ENCODE peak calls at places on chromosomes 4 and X, in nine cellular contexts. One of them, this sample, is unnamed.

GRCh38 chrX:31036895-31037294 is 34.9 kb downstream of the FTHL17 start:
- ATAC-seq in naive thymus-derived CD8-positive, alpha-beta T cell: no peak
- ATAC-seq in activated naive CD8-positive, alpha-beta T cell treated with anti-CD3 and anti-CD28 coated beads, Interleukin-2, amount 50 U/mL, for 24 hours: no peak
- ATAC-seq in HepG2: peak
- ATAC-seq in WTC11: peak
- ATAC-seq in A549: peak
- ATAC-seq in Right ventricle myocardium inferior: no peak
- ATAC-seq in PC-3: peak
- ATAC-seq in activated T-cell treated with anti-CD3 and anti-CD28 coated beads, Interleukin-2, amount 50 U/mL, for 72 hours: peak
- ATAC-seq in this sample: peak

GRCh38 chr4:71550220-71551190 is 211.7 kb downstream of the SLC4A4 start:
- ATAC-seq in Right ventricle myocardium inferior: no peak
- ATAC-seq in HepG2: peak
- ATAC-seq in PC-3: peak
- ATAC-seq in activated naive CD8-positive, alpha-beta T cell treated with anti-CD3 and anti-CD28 coated beads, Interleukin-2, amount 50 U/mL, for 24 hours: no peak
- ATAC-seq in activated T-cell treated with anti-CD3 and anti-CD28 coated beads, Interleukin-2, amount 50 U/mL, for 72 hours: no peak
- ATAC-seq in A549: peak
- ATAC-seq in WTC11: peak
- ATAC-seq in naive thymus-derived CD8-positive, alpha-beta T cell: no peak
- ATAC-seq in this sample: no peak

GRCh38 chr4:105895324-105895608 is at the start of gene NPNT:
- ATAC-seq in activated T-cell treated with anti-CD3 and anti-CD28 coated beads, Interleukin-2, amount 50 U/mL, for 72 hours: peak
- ATAC-seq in activated naive CD8-positive, alpha-beta T cell treated with anti-CD3 and anti-CD28 coated beads, Interleukin-2, amount 50 U/mL, for 24 hours: no peak
- ATAC-seq in WTC11: peak
- ATAC-seq in naive thymus-derived CD8-positive, alpha-beta T cell: no peak
- ATAC-seq in Right ventricle myocardium inferior: peak
- ATAC-seq in HepG2: peak
- ATAC-seq in PC-3: peak
- ATAC-seq in A549: peak
- ATAC-seq in this sample: peak

GRCh38 chr4:141331534-141332358 is 111.1 kb downstream of the ZNF330 start:
- ATAC-seq in activated naive CD8-positive, alpha-beta T cell treated with anti-CD3 and anti-CD28 coated beads, Interleukin-2, amount 50 U/mL, for 24 hours: no peak
- ATAC-seq in activated T-cell treated with anti-CD3 and anti-CD28 coated beads, Interleukin-2, amount 50 U/mL, for 72 hours: no peak
- ATAC-seq in PC-3: no peak
- ATAC-seq in Right ventricle myocardium inferior: no peak
- ATAC-seq in HepG2: no peak
- ATAC-seq in A549: no peak
- ATAC-seq in WTC11: no peak
- ATAC-seq in naive thymus-derived CD8-positive, alpha-beta T cell: no peak
- ATAC-seq in this sample: no peak

GRCh38 chr4:134243742-134244713 is 42.4 kb upstream of the PABPC4L start:
- ATAC-seq in PC-3: no peak
- ATAC-seq in WTC11: peak
- ATAC-seq in naive thymus-derived CD8-positive, alpha-beta T cell: no peak
- ATAC-seq in A549: no peak
- ATAC-seq in Right ventricle myocardium inferior: no peak
- ATAC-seq in HepG2: peak
- ATAC-seq in activated naive CD8-positive, alpha-beta T cell treated with anti-CD3 and anti-CD28 coated beads, Interleukin-2, amount 50 U/mL, for 24 hours: no peak
- ATAC-seq in activated T-cell treated with anti-CD3 and anti-CD28 coated beads, Interleukin-2, amount 50 U/mL, for 72 hours: no peak
- ATAC-seq in this sample: no peak

GRCh38 chr4:80361329-80361900 is 25.9 kb downstream of the CFAP299 start:
- ATAC-seq in A549: no peak
- ATAC-seq in activated T-cell treated with anti-CD3 and anti-CD28 coated beads, Interleukin-2, amount 50 U/mL, for 72 hours: no peak
- ATAC-seq in Right ventricle myocardium inferior: no peak
- ATAC-seq in PC-3: peak
- ATAC-seq in activated naive CD8-positive, alpha-beta T cell treated with anti-CD3 and anti-CD28 coated beads, Interleukin-2, amount 50 U/mL, for 24 hours: no peak
- ATAC-seq in naive thymus-derived CD8-positive, alpha-beta T cell: no peak
- ATAC-seq in WTC11: no peak
- ATAC-seq in HepG2: no peak
- ATAC-seq in this sample: peak

GRCh38 chrX:42129541-42129940 is 206.2 kb upstream of the CASK start:
- ATAC-seq in PC-3: no peak
- ATAC-seq in WTC11: no peak
- ATAC-seq in naive thymus-derived CD8-positive, alpha-beta T cell: no peak
- ATAC-seq in A549: no peak
- ATAC-seq in Right ventricle myocardium inferior: no peak
- ATAC-seq in HepG2: no peak
- ATAC-seq in activated naive CD8-positive, alpha-beta T cell treated with anti-CD3 and anti-CD28 coated beads, Interleukin-2, amount 50 U/mL, for 24 hours: no peak
- ATAC-seq in activated T-cell treated with anti-CD3 and anti-CD28 coated beads, Interleukin-2, amount 50 U/mL, for 72 hours: no peak
- ATAC-seq in this sample: no peak

GRCh38 chr4:152972821-152973613 is 36.9 kb downstream of the FHDC1 start:
- ATAC-seq in Right ventricle myocardium inferior: peak
- ATAC-seq in PC-3: no peak
- ATAC-seq in activated T-cell treated with anti-CD3 and anti-CD28 coated beads, Interleukin-2, amount 50 U/mL, for 72 hours: no peak
- ATAC-seq in A549: no peak
- ATAC-seq in WTC11: no peak
- ATAC-seq in naive thymus-derived CD8-positive, alpha-beta T cell: no peak
- ATAC-seq in activated naive CD8-positive, alpha-beta T cell treated with anti-CD3 and anti-CD28 coated beads, Interleukin-2, amount 50 U/mL, for 24 hours: no peak
- ATAC-seq in HepG2: no peak
- ATAC-seq in this sample: peak

GRCh38 chr4:25123236-25123635 is 37.0 kb downstream of the SEPSECS start:
- ATAC-seq in HepG2: no peak
- ATAC-seq in PC-3: no peak
- ATAC-seq in Right ventricle myocardium inferior: no peak
- ATAC-seq in naive thymus-derived CD8-positive, alpha-beta T cell: no peak
- ATAC-seq in A549: no peak
- ATAC-seq in WTC11: no peak
- ATAC-seq in activated naive CD8-positive, alpha-beta T cell treated with anti-CD3 and anti-CD28 coated beads, Interleukin-2, amount 50 U/mL, for 24 hours: peak
- ATAC-seq in activated T-cell treated with anti-CD3 and anti-CD28 coated beads, Interleukin-2, amount 50 U/mL, for 72 hours: peak
- ATAC-seq in this sample: no peak

GRCh38 chrX:155966876-155967275 is 30.6 kb upstream of the IL9R start:
- ATAC-seq in naive thymus-derived CD8-positive, alpha-beta T cell: peak
- ATAC-seq in HepG2: peak
- ATAC-seq in WTC11: peak
- ATAC-seq in PC-3: peak
- ATAC-seq in A549: peak
- ATAC-seq in Right ventricle myocardium inferior: no peak
- ATAC-seq in activated naive CD8-positive, alpha-beta T cell treated with anti-CD3 and anti-CD28 coated beads, Interleukin-2, amount 50 U/mL, for 24 hours: peak
- ATAC-seq in activated T-cell treated with anti-CD3 and anti-CD28 coated beads, Interleukin-2, amount 50 U/mL, for 72 hours: peak
- ATAC-seq in this sample: peak

GRCh38 chrX:119503484-119503861 is 35.2 kb downstream of the SLC25A5 start:
- ATAC-seq in PC-3: peak
- ATAC-seq in WTC11: peak
- ATAC-seq in HepG2: peak
- ATAC-seq in A549: peak
- ATAC-seq in naive thymus-derived CD8-positive, alpha-beta T cell: no peak
- ATAC-seq in activated naive CD8-positive, alpha-beta T cell treated with anti-CD3 and anti-CD28 coated beads, Interleukin-2, amount 50 U/mL, for 24 hours: no peak
- ATAC-seq in Right ventricle myocardium inferior: no peak
- ATAC-seq in activated T-cell treated with anti-CD3 and anti-CD28 coated beads, Interleukin-2, amount 50 U/mL, for 72 hours: no peak
- ATAC-seq in this sample: peak

GRCh38 chr4:76622126-76622525 is 187.1 kb downstream of the SHROOM3 start:
- ATAC-seq in activated T-cell treated with anti-CD3 and anti-CD28 coated beads, Interleukin-2, amount 50 U/mL, for 72 hours: no peak
- ATAC-seq in naive thymus-derived CD8-positive, alpha-beta T cell: no peak
- ATAC-seq in activated naive CD8-positive, alpha-beta T cell treated with anti-CD3 and anti-CD28 coated beads, Interleukin-2, amount 50 U/mL, for 24 hours: no peak
- ATAC-seq in HepG2: no peak
- ATAC-seq in A549: no peak
- ATAC-seq in PC-3: peak
- ATAC-seq in Right ventricle myocardium inferior: no peak
- ATAC-seq in WTC11: no peak
- ATAC-seq in this sample: no peak

GRCh38 chrX:139844163-139844562 is 88.7 kb downstream of the ATP11C start:
- ATAC-seq in activated T-cell treated with anti-CD3 and anti-CD28 coated beads, Interleukin-2, amount 50 U/mL, for 72 hours: peak
- ATAC-seq in Right ventricle myocardium inferior: no peak
- ATAC-seq in HepG2: no peak
- ATAC-seq in naive thymus-derived CD8-positive, alpha-beta T cell: no peak
- ATAC-seq in A549: no peak
- ATAC-seq in activated naive CD8-positive, alpha-beta T cell treated with anti-CD3 and anti-CD28 coated beads, Interleukin-2, amount 50 U/mL, for 24 hours: peak
- ATAC-seq in PC-3: no peak
- ATAC-seq in WTC11: peak
- ATAC-seq in this sample: no peak

GRCh38 chr4:152063301-152064235 is 302.8 kb upstream of the GATB start:
- ATAC-seq in naive thymus-derived CD8-positive, alpha-beta T cell: peak
- ATAC-seq in activated T-cell treated with anti-CD3 and anti-CD28 coated beads, Interleukin-2, amount 50 U/mL, for 72 hours: peak
- ATAC-seq in HepG2: peak
- ATAC-seq in activated naive CD8-positive, alpha-beta T cell treated with anti-CD3 and anti-CD28 coated beads, Interleukin-2, amount 50 U/mL, for 24 hours: no peak
- ATAC-seq in PC-3: peak
- ATAC-seq in A549: no peak
- ATAC-seq in WTC11: peak
- ATAC-seq in Right ventricle myocardium inferior: no peak
- ATAC-seq in this sample: peak

GRCh38 chrX:102985182-102985581 is 48.1 kb downstream of the RAB40AL start:
- ATAC-seq in WTC11: no peak
- ATAC-seq in activated naive CD8-positive, alpha-beta T cell treated with anti-CD3 and anti-CD28 coated beads, Interleukin-2, amount 50 U/mL, for 24 hours: no peak
- ATAC-seq in activated T-cell treated with anti-CD3 and anti-CD28 coated beads, Interleukin-2, amount 50 U/mL, for 72 hours: no peak
- ATAC-seq in HepG2: no peak
- ATAC-seq in naive thymus-derived CD8-positive, alpha-beta T cell: no peak
- ATAC-seq in PC-3: peak
- ATAC-seq in A549: no peak
- ATAC-seq in Right ventricle myocardium inferior: no peak
- ATAC-seq in this sample: no peak

GRCh38 chr4:89351201-89351600 is 43.6 kb upstream of the GPRIN3 start:
- ATAC-seq in PC-3: no peak
- ATAC-seq in A549: no peak
- ATAC-seq in WTC11: no peak
- ATAC-seq in HepG2: no peak
- ATAC-seq in activated naive CD8-positive, alpha-beta T cell treated with anti-CD3 and anti-CD28 coated beads, Interleukin-2, amount 50 U/mL, for 24 hours: no peak
- ATAC-seq in Right ventricle myocardium inferior: no peak
- ATAC-seq in naive thymus-derived CD8-positive, alpha-beta T cell: no peak
- ATAC-seq in activated T-cell treated with anti-CD3 and anti-CD28 coated beads, Interleukin-2, amount 50 U/mL, for 72 hours: no peak
- ATAC-seq in this sample: no peak

GRCh38 chrX:124257924-124258706 is 74.3 kb upstream of the TEX13D start:
- ATAC-seq in PC-3: no peak
- ATAC-seq in Right ventricle myocardium inferior: no peak
- ATAC-seq in naive thymus-derived CD8-positive, alpha-beta T cell: no peak
- ATAC-seq in HepG2: no peak
- ATAC-seq in activated naive CD8-positive, alpha-beta T cell treated with anti-CD3 and anti-CD28 coated beads, Interleukin-2, amount 50 U/mL, for 24 hours: peak
- ATAC-seq in A549: no peak
- ATAC-seq in activated T-cell treated with anti-CD3 and anti-CD28 coated beads, Interleukin-2, amount 50 U/mL, for 72 hours: no peak
- ATAC-seq in WTC11: no peak
- ATAC-seq in this sample: no peak

GRCh38 chr4:6458528-6458927 is 13.9 kb downstream of the PPP2R2C start:
- ATAC-seq in naive thymus-derived CD8-positive, alpha-beta T cell: no peak
- ATAC-seq in Right ventricle myocardium inferior: no peak
- ATAC-seq in activated naive CD8-positive, alpha-beta T cell treated with anti-CD3 and anti-CD28 coated beads, Interleukin-2, amount 50 U/mL, for 24 hours: no peak
- ATAC-seq in A549: no peak
- ATAC-seq in activated T-cell treated with anti-CD3 and anti-CD28 coated beads, Interleukin-2, amount 50 U/mL, for 72 hours: no peak
- ATAC-seq in PC-3: no peak
- ATAC-seq in WTC11: no peak
- ATAC-seq in HepG2: no peak
- ATAC-seq in this sample: no peak

GRCh38 chr4:46994007-46994405 is 625 bp upstream of the GABRA4 start:
- ATAC-seq in Right ventricle myocardium inferior: peak
- ATAC-seq in PC-3: no peak
- ATAC-seq in WTC11: peak
- ATAC-seq in activated T-cell treated with anti-CD3 and anti-CD28 coated beads, Interleukin-2, amount 50 U/mL, for 72 hours: no peak
- ATAC-seq in activated naive CD8-positive, alpha-beta T cell treated with anti-CD3 and anti-CD28 coated beads, Interleukin-2, amount 50 U/mL, for 24 hours: no peak
- ATAC-seq in A549: no peak
- ATAC-seq in naive thymus-derived CD8-positive, alpha-beta T cell: no peak
- ATAC-seq in HepG2: no peak
- ATAC-seq in this sample: no peak

GRCh38 chr4:123956204-123956603 is 559.6 kb downstream of the SPRY1 start:
- ATAC-seq in HepG2: no peak
- ATAC-seq in activated T-cell treated with anti-CD3 and anti-CD28 coated beads, Interleukin-2, amount 50 U/mL, for 72 hours: no peak
- ATAC-seq in WTC11: no peak
- ATAC-seq in naive thymus-derived CD8-positive, alpha-beta T cell: no peak
- ATAC-seq in Right ventricle myocardium inferior: no peak
- ATAC-seq in A549: no peak
- ATAC-seq in PC-3: no peak
- ATAC-seq in activated naive CD8-positive, alpha-beta T cell treated with anti-CD3 and anti-CD28 coated beads, Interleukin-2, amount 50 U/mL, for 24 hours: no peak
- ATAC-seq in this sample: no peak

GRCh38 chr4:166146806-166147540 is 273.9 kb downstream of the TLL1 start:
- ATAC-seq in PC-3: no peak
- ATAC-seq in WTC11: no peak
- ATAC-seq in activated naive CD8-positive, alpha-beta T cell treated with anti-CD3 and anti-CD28 coated beads, Interleukin-2, amount 50 U/mL, for 24 hours: no peak
- ATAC-seq in HepG2: no peak
- ATAC-seq in activated T-cell treated with anti-CD3 and anti-CD28 coated beads, Interleukin-2, amount 50 U/mL, for 72 hours: no peak
- ATAC-seq in naive thymus-derived CD8-positive, alpha-beta T cell: no peak
- ATAC-seq in Right ventricle myocardium inferior: no peak
- ATAC-seq in A549: no peak
- ATAC-seq in this sample: no peak

GRCh38 chrX:1507511-1508463 is 29.2 kb downstream of the P2RY8 start:
- ATAC-seq in PC-3: no peak
- ATAC-seq in A549: peak
- ATAC-seq in HepG2: no peak
- ATAC-seq in WTC11: no peak
- ATAC-seq in activated naive CD8-positive, alpha-beta T cell treated with anti-CD3 and anti-CD28 coated beads, Interleukin-2, amount 50 U/mL, for 24 hours: peak
- ATAC-seq in Right ventricle myocardium inferior: no peak
- ATAC-seq in naive thymus-derived CD8-positive, alpha-beta T cell: peak
- ATAC-seq in activated T-cell treated with anti-CD3 and anti-CD28 coated beads, Interleukin-2, amount 50 U/mL, for 72 hours: peak
- ATAC-seq in this sample: no peak

GRCh38 chr4:39469429-39470077 is 10.7 kb downstream of the LIAS start:
- ATAC-seq in activated naive CD8-positive, alpha-beta T cell treated with anti-CD3 and anti-CD28 coated beads, Interleukin-2, amount 50 U/mL, for 24 hours: peak
- ATAC-seq in naive thymus-derived CD8-positive, alpha-beta T cell: peak
- ATAC-seq in A549: peak
- ATAC-seq in PC-3: peak
- ATAC-seq in WTC11: peak
- ATAC-seq in HepG2: peak
- ATAC-seq in Right ventricle myocardium inferior: peak
- ATAC-seq in activated T-cell treated with anti-CD3 and anti-CD28 coated beads, Interleukin-2, amount 50 U/mL, for 72 hours: peak
- ATAC-seq in this sample: peak

GRCh38 chr4:617644-618330 is 7.6 kb upstream of the PDE6B start:
- ATAC-seq in naive thymus-derived CD8-positive, alpha-beta T cell: no peak
- ATAC-seq in A549: no peak
- ATAC-seq in PC-3: peak
- ATAC-seq in activated T-cell treated with anti-CD3 and anti-CD28 coated beads, Interleukin-2, amount 50 U/mL, for 72 hours: no peak
- ATAC-seq in Right ventricle myocardium inferior: no peak
- ATAC-seq in WTC11: peak
- ATAC-seq in HepG2: peak
- ATAC-seq in activated naive CD8-positive, alpha-beta T cell treated with anti-CD3 and anti-CD28 coated beads, Interleukin-2, amount 50 U/mL, for 24 hours: no peak
- ATAC-seq in this sample: no peak

This sample was measured in SK-N-SH treated with all-trans-retinoic acid at 6 μM for 48 hours.